ENCODE peak calls at places on chromosome 18, in five cellular contexts. J is activated T-helper 1 cell treated with anti-CD3 and anti-CD28 coated beads, Interleukin-2, amount 50 U/mL, for 16 hours; B is AG10803; K is fibroblast of lung; O is pancreas. N is an unnamed sample.
A peak's percentile ranks its signal among the peaks of the same experiment; 100 is the strongest.

GRCh38 chr18:79875931-79876461 is 75.5 kb downstream of the SLC66A2 start:
- DNase-seq in J (no peak), B (no peak), K (no peak), O (no peak), N (no peak)

GRCh38 chr18:69365658-69366057 is 35.0 kb upstream of the DOK6 start:
- DNase-seq in J (no peak), B (no peak), K (no peak), O (no peak), N (no peak)

GRCh38 chr18:13530879-13531387 is 195.4 kb downstream of the FAM210A start:
- DNase-seq in J (no peak), B (peak; percentile 75), K (peak; percentile 61), O (no peak), N (peak; percentile 31)

GRCh38 chr18:3799515-3799914 is 349.5 kb downstream of the TGIF1 start:
- DNase-seq in J (no peak), B (no peak), K (peak; percentile 25), O (no peak), N (no peak)

GRCh38 chr18:3041857-3042256 is 28.9 kb upstream of the LPIN2 start:
- DNase-seq in J (no peak), B (no peak), K (no peak), O (no peak), N (no peak)

GRCh38 chr18:61400016-61400630 is 66.9 kb downstream of the CDH20 start:
- DNase-seq in J (no peak), B (peak; percentile 12), K (peak; percentile 22), O (no peak), N (no peak)

GRCh38 chr18:5309888-5310470 is 14.5 kb upstream of the ZBTB14 start:
- DNase-seq in J (no peak), B (peak; percentile 3), K (no peak), O (no peak), N (no peak)

GRCh38 chr18:75269140-75269676 is 58.6 kb downstream of the TSHZ1 start:
- DNase-seq in J (no peak), B (no peak), K (no peak), O (no peak), N (no peak)

GRCh38 chr18:60411715-60412114 is 39.1 kb upstream of the MC4R start:
- DNase-seq in J (no peak), B (no peak), K (no peak), O (no peak), N (no peak)

GRCh38 chr18:79571221-79572092 is 108.1 kb upstream of the CTDP1 start:
- DNase-seq in J (no peak), B (no peak), K (no peak), O (peak; percentile 11), N (no peak)

GRCh38 chr18:23133860-23134779 is 1.2 kb upstream of the CABLES1 start:
- DNase-seq in J (no peak), B (no peak), K (no peak), O (peak; percentile 59), N (peak; percentile 86)

GRCh38 chr18:67305466-67305865 is 211.1 kb downstream of the DSEL start:
- DNase-seq in J (no peak), B (no peak), K (no peak), O (no peak), N (no peak)

GRCh38 chr18:36663312-36663711 is 165.5 kb downstream of the TPGS2 start:
- DNase-seq in J (no peak), B (peak; percentile 18), K (no peak), O (no peak), N (no peak)

GRCh38 chr18:74819433-74820059 is 221.9 kb downstream of the ZNF407 start:
- DNase-seq in J (no peak), B (no peak), K (no peak), O (no peak), N (peak; percentile 36)

GRCh38 chr18:73199151-73199550 is 331.4 kb upstream of the NETO1 start:
- DNase-seq in J (no peak), B (peak; percentile 40), K (peak; percentile 50), O (no peak), N (no peak)

GRCh38 chr18:49250819-49251388 is 209.5 kb downstream of the DYM start:
- DNase-seq in J (no peak), B (peak; percentile 29), K (peak; percentile 25), O (no peak), N (no peak)

GRCh38 chr18:22467760-22468553 is 50.2 kb upstream of the CTAGE1 start:
- DNase-seq in J (no peak), B (peak; percentile 97), K (peak; percentile 99), O (no peak), N (no peak)

GRCh38 chr18:9738266-9738969 is 30.3 kb downstream of the RAB31 start:
- DNase-seq in J (no peak), B (no peak), K (no peak), O (no peak), N (no peak)

GRCh38 chr18:70998490-70998889 is 709.6 kb downstream of the SOCS6 start:
- DNase-seq in J (no peak), B (no peak), K (no peak), O (no peak), N (no peak)

GRCh38 chr18:45837283-45838070 is 12.0 kb downstream of the SIGLEC15 start:
- DNase-seq in J (no peak), B (peak; percentile 49), K (peak; percentile 58), O (peak; percentile 53), N (peak; percentile 22)

GRCh38 chr18:76687271-76688006 is 134.9 kb upstream of the ZNF236 start:
- DNase-seq in J (no peak), B (no peak), K (peak; percentile 86), O (no peak), N (no peak)

GRCh38 chr18:49745051-49746014 is 68.0 kb downstream of the ACAA2 start:
- DNase-seq in J (no peak), B (peak; percentile 8), K (peak; percentile 19), O (no peak), N (no peak)

GRCh38 chr18:41642756-41643155 is 312.3 kb upstream of the PIK3C3 start:
- DNase-seq in J (no peak), B (peak; percentile 4), K (peak; percentile 26), O (no peak), N (no peak)

GRCh38 chr18:11673560-11673959 is 15.5 kb upstream of the GNAL start:
- DNase-seq in J (no peak), B (no peak), K (no peak), O (no peak), N (no peak)

GRCh38 chr18:72544092-72544886 is at the start of gene CBLN2:
- DNase-seq in J (no peak), B (peak; percentile 30), K (peak; percentile 63), O (peak; percentile 35), N (no peak)

GRCh38 chr18:39958876-39959275 is 1996.2 kb upstream of the PIK3C3 start:
- DNase-seq in J (no peak), B (no peak), K (peak; percentile 26), O (no peak), N (no peak)

N was measured in Caco-2.